ENCODE peak calls at places on chromosomes 2 and 18, in four cellular contexts. One of them, this sample, is unnamed. For H3K4me1, the result is how much of the 10 kb centered on the place peaks cover.

GRCh38 chr18:10086458-10086857 is 172.6 kb downstream of the VAPA start:
- DNase-seq in Peyer's patch: no peak
- DNase-seq in prostate gland: no peak
- DNase-seq in transverse colon: no peak
- DNase-seq in this sample: peak

GRCh38 chr2:152523091-152523490 is 188.1 kb downstream of the FMNL2 start:
- DNase-seq in prostate gland: no peak
- DNase-seq in Peyer's patch: no peak
- DNase-seq in transverse colon: no peak
- DNase-seq in this sample: no peak

GRCh38 chr2:31235504-31235902 is 1.6 kb downstream of the EHD3 start:
- DNase-seq in prostate gland: no peak
- DNase-seq in transverse colon: no peak
- DNase-seq in Peyer's patch: no peak
- DNase-seq in this sample: no peak

GRCh38 chr18:62196978-62197377 is 9.9 kb downstream of the RELCH start:
- DNase-seq in transverse colon: no peak
- DNase-seq in prostate gland: no peak
- DNase-seq in Peyer's patch: no peak
- DNase-seq in this sample: no peak

GRCh38 chr2:174681983-174682577 is 82.2 kb downstream of the CHRNA1 start:
- DNase-seq in prostate gland: no peak
- DNase-seq in transverse colon: peak
- DNase-seq in Peyer's patch: peak
- DNase-seq in this sample: peak

GRCh38 chr2:180660207-180660606 is 320.2 kb upstream of the UBE2E3 start:
- DNase-seq in Peyer's patch: no peak
- DNase-seq in prostate gland: no peak
- DNase-seq in transverse colon: no peak
- DNase-seq in this sample: no peak

GRCh38 chr2:96808176-96808837 is 7.8 kb upstream of the CNNM3 start:
- DNase-seq in transverse colon: no peak
- DNase-seq in Peyer's patch: no peak
- DNase-seq in prostate gland: peak
- DNase-seq in this sample: no peak

GRCh38 chr2:231321556-231322334 is 73.8 kb upstream of the B3GNT7 start:
- DNase-seq in transverse colon: peak
- DNase-seq in Peyer's patch: no peak
- DNase-seq in prostate gland: no peak
- DNase-seq in this sample: peak

GRCh38 chr18:45222200-45222599 is 393.1 kb upstream of the SLC14A2 start:
- DNase-seq in transverse colon: no peak
- DNase-seq in prostate gland: no peak
- DNase-seq in Peyer's patch: no peak
- DNase-seq in this sample: no peak

GRCh38 chr18:63207154-63207790 is 112.3 kb downstream of the BCL2 start:
- DNase-seq in transverse colon: peak
- DNase-seq in prostate gland: no peak
- DNase-seq in Peyer's patch: no peak
- DNase-seq in this sample: no peak

GRCh38 chr2:53711271-53711780 is 56.3 kb upstream of the CHAC2 start:
- DNase-seq in prostate gland: no peak
- DNase-seq in transverse colon: no peak
- DNase-seq in Peyer's patch: no peak
- DNase-seq in this sample: no peak

GRCh38 chr2:148720501-148720998 is 76.0 kb downstream of the EPC2 start:
- DNase-seq in transverse colon: no peak
- DNase-seq in Peyer's patch: no peak
- DNase-seq in prostate gland: no peak
- DNase-seq in this sample: no peak

GRCh38 chr2:235669983-235670962 is 176.4 kb downstream of the AGAP1 start:
- DNase-seq in prostate gland: peak
- DNase-seq in Peyer's patch: peak
- DNase-seq in transverse colon: peak
- DNase-seq in this sample: peak
- TF ChIP-seq POLR2A in prostate gland: no peak
- TF ChIP-seq POLR2A in Peyer's patch: no peak
- TF ChIP-seq POLR2A in transverse colon: no peak
- TF ChIP-seq POLR2A in this sample: no peak

GRCh38 chr2:63047534-63048281 is 2.9 kb upstream of the OTX1 start:
- DNase-seq in prostate gland: no peak
- DNase-seq in Peyer's patch: peak
- DNase-seq in transverse colon: peak
- DNase-seq in this sample: no peak

GRCh38 chr2:63049291-63050185 is 1.1 kb upstream of the OTX1 start:
- DNase-seq in Peyer's patch: no peak
- DNase-seq in transverse colon: no peak
- DNase-seq in prostate gland: no peak
- DNase-seq in this sample: no peak

GRCh38 chr2:63050186-63050915 is at the start of gene OTX1:
- DNase-seq in prostate gland: peak
- DNase-seq in transverse colon: peak
- DNase-seq in Peyer's patch: peak
- DNase-seq in this sample: peak

GRCh38 chr2:63047193-63047533 is 3.5 kb upstream of the OTX1 start:
- DNase-seq in transverse colon: no peak
- DNase-seq in Peyer's patch: no peak
- DNase-seq in prostate gland: no peak
- DNase-seq in this sample: no peak

DNA sequence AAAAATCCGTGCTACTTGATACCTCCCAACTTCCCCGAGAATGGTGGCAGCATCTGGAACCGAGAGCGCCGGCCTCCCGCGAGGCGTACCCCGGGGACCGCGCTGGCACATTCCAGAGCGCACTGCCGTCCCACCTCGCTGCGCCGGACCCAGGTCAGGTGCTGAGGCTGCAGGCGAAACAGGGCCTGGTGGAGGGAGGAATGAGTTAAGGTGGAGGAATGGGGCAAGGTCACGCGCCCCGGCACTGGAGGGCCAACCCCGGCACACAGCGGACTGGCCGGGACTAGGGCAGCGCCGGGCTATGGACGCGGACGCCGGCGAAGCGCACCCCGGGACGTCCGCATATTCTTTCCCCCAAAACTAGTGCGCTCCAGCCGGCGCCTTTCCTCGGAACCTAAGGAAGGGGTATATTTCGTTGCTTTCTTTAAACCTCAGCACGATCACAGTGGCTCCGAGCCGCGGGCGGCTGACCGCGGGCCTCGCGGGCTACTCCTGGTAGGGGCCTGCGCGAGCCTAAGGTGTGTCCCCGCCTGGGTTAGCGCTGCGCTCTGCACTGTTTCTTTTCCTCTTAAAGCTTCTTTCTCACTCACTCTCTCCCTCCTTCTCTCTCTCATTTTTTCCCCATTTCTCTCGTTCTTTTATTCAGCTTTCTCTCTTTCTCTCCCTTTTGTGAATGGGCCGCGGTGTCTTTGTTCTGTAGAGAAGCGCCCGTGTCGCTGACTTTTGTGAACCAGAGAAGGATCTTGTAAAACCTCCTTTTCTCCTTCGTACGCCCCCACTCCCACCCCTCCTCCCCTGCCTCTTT is 2.1 kb upstream of the OTX1 start:
- DNase-seq in transverse colon: no peak
- DNase-seq in Peyer's patch: peak
- DNase-seq in prostate gland: no peak
- DNase-seq in this sample: peak
- H3K4me1 ChIP-seq in transverse colon: under half
- H3K4me1 ChIP-seq in Peyer's patch: under half
- H3K4me1 ChIP-seq in prostate gland: under half
- H3K4me1 ChIP-seq in this sample: under half

GRCh38 chr2:201447116-201447515 is 4.1 kb downstream of the TRAK2 start:
- DNase-seq in transverse colon: no peak
- DNase-seq in prostate gland: no peak
- DNase-seq in Peyer's patch: no peak
- DNase-seq in this sample: no peak
- TF ChIP-seq POLR2A in transverse colon: no peak
- TF ChIP-seq POLR2A in prostate gland: no peak
- TF ChIP-seq POLR2A in Peyer's patch: no peak
- TF ChIP-seq POLR2A in this sample: no peak

GRCh38 chr2:205712508-205712907 is 30.2 kb downstream of the NRP2 start:
- DNase-seq in prostate gland: no peak
- DNase-seq in transverse colon: no peak
- DNase-seq in Peyer's patch: no peak
- DNase-seq in this sample: no peak

GRCh38 chr2:205714789-205715411 is 32.6 kb downstream of the NRP2 start:
- DNase-seq in prostate gland: no peak
- DNase-seq in transverse colon: no peak
- DNase-seq in Peyer's patch: no peak
- DNase-seq in this sample: no peak

GRCh38 chr2:205716126-205716525 is 33.8 kb downstream of the NRP2 start:
- DNase-seq in prostate gland: no peak
- DNase-seq in transverse colon: peak
- DNase-seq in Peyer's patch: peak
- DNase-seq in this sample: peak

GRCh38 chr2:205712983-205713531 is 30.8 kb downstream of the NRP2 start:
- DNase-seq in Peyer's patch: no peak
- DNase-seq in transverse colon: no peak
- DNase-seq in prostate gland: no peak
- DNase-seq in this sample: no peak

GRCh38 chr2:205714058-205714776 is 31.9 kb downstream of the NRP2 start:
- DNase-seq in transverse colon: no peak
- DNase-seq in prostate gland: no peak
- DNase-seq in Peyer's patch: no peak
- DNase-seq in this sample: peak
- H3K4me1 ChIP-seq in transverse colon: under half
- H3K4me1 ChIP-seq in prostate gland: under half
- H3K4me1 ChIP-seq in Peyer's patch: under half
- H3K4me1 ChIP-seq in this sample: under half

GRCh38 chr2:42967959-42968674 is 175.7 kb upstream of the HAAO start:
- DNase-seq in prostate gland: no peak
- DNase-seq in transverse colon: no peak
- DNase-seq in Peyer's patch: no peak
- DNase-seq in this sample: no peak
- TF ChIP-seq POLR2A in prostate gland: no peak
- TF ChIP-seq POLR2A in transverse colon: no peak
- TF ChIP-seq POLR2A in Peyer's patch: no peak
- TF ChIP-seq POLR2A in this sample: no peak

DNA sequence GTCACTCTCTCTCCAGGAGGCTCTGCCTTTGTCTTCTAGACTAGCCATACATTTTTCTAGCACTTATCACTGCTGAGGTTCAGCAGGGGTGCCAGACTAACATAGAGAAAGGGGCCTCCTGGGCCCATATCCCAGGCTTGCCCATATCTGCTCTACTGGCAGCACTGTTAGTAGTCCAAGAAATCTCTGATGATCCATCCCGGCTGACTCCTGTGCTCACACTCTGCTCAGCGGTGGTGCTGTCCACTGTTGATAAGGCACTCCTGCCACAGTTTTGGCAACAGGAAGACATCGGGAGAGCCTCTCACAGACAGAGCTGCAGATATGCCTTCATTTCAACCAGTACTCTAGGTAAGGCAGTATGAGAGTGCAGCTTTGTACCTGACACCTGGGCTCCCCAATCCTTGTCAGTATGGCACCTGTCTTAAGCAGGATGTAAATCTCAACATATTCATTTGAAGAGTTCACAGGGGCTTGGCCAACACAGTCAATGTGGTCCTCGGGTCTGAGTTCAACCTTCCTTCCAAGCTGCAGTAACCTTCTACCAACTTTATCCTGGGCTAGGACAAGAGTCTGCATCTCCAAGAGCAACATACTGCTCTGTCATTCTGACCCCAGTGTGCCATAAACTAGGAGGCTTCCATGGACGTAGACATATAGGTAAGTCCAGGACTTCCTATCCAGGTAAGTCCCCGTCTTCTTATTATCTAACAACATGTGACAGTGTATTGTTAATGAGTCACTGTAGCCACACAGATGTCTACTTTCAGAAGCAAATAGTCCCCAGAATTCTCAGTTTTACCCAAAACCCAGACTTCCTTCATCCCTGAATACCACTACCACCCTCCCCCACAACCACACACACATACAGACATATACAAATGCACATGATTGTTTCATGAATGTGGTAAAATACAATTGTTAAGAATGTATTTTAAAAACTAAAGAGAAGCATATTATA is 16.2 kb downstream of the KLF7 start:
- DNase-seq in Peyer's patch: no peak
- DNase-seq in transverse colon: no peak
- DNase-seq in prostate gland: no peak
- DNase-seq in this sample: no peak
- H3K4me1 ChIP-seq in Peyer's patch: under half
- H3K4me1 ChIP-seq in transverse colon: under half
- H3K4me1 ChIP-seq in prostate gland: under half
- H3K4me1 ChIP-seq in this sample: under half

DNA sequence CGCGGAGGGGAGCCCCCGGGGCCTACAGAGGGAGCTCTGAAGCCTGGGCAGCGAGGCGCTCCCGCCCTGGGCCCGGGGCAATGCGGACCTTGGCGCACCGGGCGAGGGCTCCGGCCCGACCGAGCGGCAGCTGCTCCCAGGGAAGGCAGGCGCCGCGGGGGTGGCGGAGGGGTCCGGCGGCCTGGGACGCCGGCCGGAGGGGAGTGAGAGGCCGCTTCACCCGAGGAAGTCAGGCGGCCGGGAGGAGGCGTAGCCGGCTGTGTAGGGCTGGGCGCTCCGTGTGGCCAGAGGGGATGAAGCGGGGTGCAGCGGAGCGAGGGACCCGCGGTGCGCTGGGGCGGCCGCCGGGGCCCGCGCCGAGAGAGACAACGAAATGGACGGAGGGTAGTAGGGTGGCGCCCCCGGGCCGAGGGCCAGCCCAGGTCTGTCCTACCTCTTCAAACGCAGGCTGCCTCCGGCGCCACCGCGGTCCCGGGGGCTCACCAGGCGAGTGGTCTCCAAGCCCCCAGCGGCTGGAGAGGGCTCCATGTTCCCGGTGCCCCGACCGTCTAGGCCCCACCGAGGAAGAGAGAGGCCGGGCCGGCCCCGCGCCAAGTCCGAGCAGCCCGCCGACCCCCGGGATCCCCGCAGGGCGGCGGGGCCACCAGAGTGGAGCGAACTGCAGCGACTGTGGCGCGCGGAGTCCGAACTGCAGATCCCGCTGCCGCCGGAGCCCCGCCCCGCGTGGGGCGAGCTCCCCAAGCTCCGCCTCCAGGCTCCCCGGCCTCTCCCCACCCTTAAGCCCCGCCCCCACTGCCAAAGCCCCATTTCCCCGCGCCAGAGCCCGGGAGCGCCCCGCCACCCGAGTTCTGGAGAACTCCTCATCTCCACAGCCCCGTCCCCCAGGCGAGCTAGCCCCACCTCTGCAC is at the start of gene SLC30A3:
- DNase-seq in transverse colon: peak
- DNase-seq in prostate gland: peak
- DNase-seq in Peyer's patch: peak
- DNase-seq in this sample: peak
- TF ChIP-seq POLR2A in transverse colon: no peak
- TF ChIP-seq POLR2A in prostate gland: no peak
- TF ChIP-seq POLR2A in Peyer's patch: no peak
- TF ChIP-seq POLR2A in this sample: no peak

GRCh38 chr2:170820647-170821630 is 4.3 kb downstream of the GAD1 start:
- DNase-seq in transverse colon: no peak
- DNase-seq in prostate gland: no peak
- DNase-seq in Peyer's patch: no peak
- DNase-seq in this sample: no peak
- H3K4me1 ChIP-seq in transverse colon: half or more
- H3K4me1 ChIP-seq in prostate gland: under half
- H3K4me1 ChIP-seq in Peyer's patch: under half
- H3K4me1 ChIP-seq in this sample: half or more